ENCODE peak calls at places on chromosomes 7 and 10, in four cellular contexts. O, G, T and M are unnamed samples.

GRCh38 chr7:157612664-157613561 is 276.1 kb downstream of the DNAJB6 start:
- DNase-seq in O (no peak), G (no peak), T (no peak), M (no peak)

GRCh38 chr10:31926765-31927596 is 1.6 kb downstream of the ARHGAP12 start:
- DNase-seq in O (no peak), G (no peak), T (peak; percentile 37), M (no peak)

GRCh38 chr7:142349670-142350405 is 92.0 kb upstream of the PRSS58 start:
- DNase-seq in O (no peak), G (peak; percentile 81), T (no peak), M (no peak)

GRCh38 chr7:53229202-53229601 is 193.8 kb downstream of the POM121L12 start:
- DNase-seq in O (no peak), G (no peak), T (no peak), M (no peak)

GRCh38 chr10:110919349-110919931 is at the start of gene SHOC2:
- DNase-seq in O (no peak), G (no peak), T (peak; percentile 99), M (no peak)

GRCh38 chr10:3869036-3869435 is 84.0 kb upstream of the KLF6 start:
- DNase-seq in O (no peak), G (no peak), T (no peak), M (no peak)

GRCh38 chr10:124290095-124290795 is 128.5 kb downstream of the OAT start:
- DNase-seq in O (peak; percentile 40), G (peak; percentile 52), T (no peak), M (peak; percentile 15)

GRCh38 chr7:17681965-17682364 is 258.3 kb downstream of the SNX13 start:
- DNase-seq in O (peak; percentile 82), G (peak; percentile 32), T (no peak), M (no peak)

GRCh38 chr7:67525588-67525987 is 529.0 kb downstream of the TYW1 start:
- DNase-seq in O (no peak), G (no peak), T (peak; percentile 70), M (no peak)

DNA sequence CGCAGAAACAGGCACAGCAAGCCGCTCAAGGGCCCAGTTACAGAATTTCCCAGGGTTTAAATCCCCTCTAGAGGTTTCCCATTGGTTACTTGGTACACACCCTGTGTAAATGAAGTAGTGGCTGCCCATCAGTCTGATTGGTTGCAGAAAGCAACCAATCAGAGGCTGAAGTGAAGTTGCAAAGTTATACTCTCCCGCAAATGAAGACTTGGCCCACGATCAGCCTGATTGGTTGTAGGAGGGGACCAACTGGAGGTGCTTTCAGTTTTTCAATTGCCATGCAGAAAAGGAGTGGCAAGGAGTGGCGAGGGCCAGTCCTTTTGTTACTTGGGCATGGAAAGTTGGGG is 909.2 kb upstream of the AUTS2 start:
- DNase-seq in O (no peak), G (no peak), T (no peak), M (no peak)
- TF ChIP-seq CTCF in O (no peak), G (no peak), T (no peak), M (no peak)

GRCh38 chr7:44486001-44486400 is 4.5 kb downstream of the NUDCD3 start:
- DNase-seq in O (no peak), G (no peak), T (no peak), M (no peak)

GRCh38 chr7:44488955-44489354 is 1.5 kb downstream of the NUDCD3 start:
- DNase-seq in O (no peak), G (no peak), T (no peak), M (no peak)

GRCh38 chr7:44489955-44490350 is 505 bp downstream of the NUDCD3 start:
- DNase-seq in O (peak; percentile 52), G (peak; percentile 30), T (no peak), M (no peak)

GRCh38 chr7:44484482-44485313 is 5.8 kb downstream of the NUDCD3 start:
- DNase-seq in O (no peak), G (no peak), T (peak; percentile 43), M (no peak)

DNA sequence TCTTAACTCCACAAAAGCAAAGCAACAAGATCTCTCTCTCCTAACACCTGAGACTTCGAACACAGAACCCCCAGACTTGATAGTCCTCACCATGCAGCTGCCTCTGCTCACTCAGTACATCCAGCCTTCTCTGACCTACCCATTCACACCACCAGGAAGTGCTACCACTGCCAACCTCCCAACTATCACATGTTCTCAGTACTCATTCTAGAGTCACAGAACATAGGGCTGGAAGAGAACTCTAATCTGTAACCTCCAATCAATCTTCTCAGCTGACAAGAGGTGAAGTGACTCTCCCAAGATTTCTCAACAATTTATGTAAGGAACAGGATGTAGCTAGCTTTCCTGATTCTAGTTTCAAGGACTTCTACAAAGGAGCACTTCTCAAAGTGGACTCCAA is 3.8 kb downstream of the NUDCD3 start:
- DNase-seq in O (peak; percentile 18), G (peak; percentile 49), T (no peak), M (no peak)
- TF ChIP-seq CTCF in O (peak; percentile 8), G (no peak), T (no peak), M (no peak)

GRCh38 chr7:98294798-98295382 is 13.4 kb downstream of the BRI3 start:
- DNase-seq in O (peak; percentile 57), G (peak; percentile 72), T (peak; percentile 82), M (no peak)
- TF ChIP-seq CTCF in O (peak; percentile 64), G (peak; percentile 84), T (peak; percentile 75), M (peak; percentile 66)

GRCh38 chr7:81256991-81257390 is 338.1 kb upstream of the SEMA3C start:
- DNase-seq in O (peak; percentile 66), G (no peak), T (peak; percentile 35), M (no peak)
- TF ChIP-seq CTCF in O (peak; percentile 41), G (no peak), T (peak; percentile 38), M (peak; percentile 23)

GRCh38 chr10:119597405-119598186 is 832 bp upstream of the TIAL1 start:
- DNase-seq in O (no peak), G (no peak), T (no peak), M (no peak)

GRCh38 chr10:119596537-119597404 is at the start of gene TIAL1:
- DNase-seq in O (peak; percentile 100), G (peak; percentile 99), T (peak; percentile 100), M (peak; percentile 98)

GRCh38 chr10:119598397-119598796 is 1.6 kb upstream of the TIAL1 start:
- DNase-seq in O (no peak), G (no peak), T (no peak), M (no peak)

DNA sequence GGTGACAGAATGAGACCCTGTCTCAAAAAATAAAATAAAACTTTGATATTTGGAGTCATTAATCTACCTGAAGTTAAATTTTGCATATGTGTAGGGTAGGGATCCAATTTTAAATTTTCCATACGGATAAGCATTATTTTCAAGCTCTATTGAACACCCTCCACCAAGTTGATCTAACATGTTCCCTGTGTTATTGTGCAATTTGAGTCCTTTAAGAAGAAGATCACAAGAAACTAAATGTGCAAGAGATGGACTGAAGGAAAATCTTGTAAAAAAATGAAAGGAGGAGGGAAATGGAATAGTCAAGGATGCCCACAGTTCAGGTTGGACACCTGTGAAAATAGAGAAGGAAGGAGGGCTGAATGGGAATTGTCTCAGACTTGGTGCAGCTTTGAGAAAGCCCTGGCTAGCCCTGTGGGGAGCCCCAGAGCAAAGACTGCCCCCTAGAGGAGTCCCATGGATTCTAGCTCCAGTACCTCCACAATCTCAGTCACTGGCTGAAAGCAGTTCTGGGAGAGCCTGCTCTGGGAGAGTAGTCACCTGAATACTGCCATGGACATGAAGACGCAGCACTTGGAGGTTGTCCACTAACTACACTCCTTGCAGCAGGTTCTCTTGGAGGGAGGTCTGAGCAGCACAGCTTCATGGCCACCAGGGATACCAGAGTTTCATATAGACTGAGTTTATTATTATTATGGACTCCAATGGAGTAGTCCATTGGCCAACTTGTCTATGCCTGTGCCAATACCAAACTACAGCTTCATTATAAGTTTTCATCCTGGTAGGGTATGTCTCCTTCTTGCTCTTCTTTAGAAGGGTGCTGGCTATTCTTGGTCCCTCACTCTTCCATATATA is 5.7 kb upstream of the TIAL1 start:
- DNase-seq in O (peak; percentile 52), G (peak; percentile 56), T (peak; percentile 60), M (no peak)
- TF ChIP-seq CTCF in O (peak; percentile 76), G (peak; percentile 33), T (peak; percentile 70), M (peak; percentile 67)

GRCh38 chr10:9762966-9763656 is 1254.6 kb upstream of the CELF2 start:
- DNase-seq in O (peak; percentile 97), G (peak; percentile 78), T (no peak), M (peak; percentile 70)

DNA sequence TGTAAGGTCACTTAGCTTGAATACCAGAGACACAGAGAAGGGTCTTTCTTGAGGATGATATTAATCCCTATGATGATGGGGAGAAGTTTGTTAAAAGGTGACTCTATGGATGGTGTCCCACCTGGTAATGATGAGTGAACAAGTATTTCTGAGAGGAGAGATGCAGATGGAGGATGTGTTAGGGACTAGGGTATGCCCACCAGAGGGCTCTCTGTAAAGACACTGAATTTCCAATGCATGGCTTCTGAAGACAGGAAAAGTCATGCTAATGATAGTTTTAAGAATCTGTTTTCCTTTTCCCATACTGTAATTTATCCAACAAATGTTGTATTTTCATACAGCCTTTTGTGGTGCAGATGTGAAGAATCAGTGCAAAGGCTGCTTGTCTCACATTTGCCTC is 1250.9 kb upstream of the CELF2 start:
- DNase-seq in O (peak; percentile 19), G (no peak), T (no peak), M (no peak)
- TF ChIP-seq CTCF in O (peak; percentile 16), G (no peak), T (peak; percentile 16), M (no peak)

GRCh38 chr10:22103701-22104100 is 100.2 kb upstream of the DNAJC1 start:
- DNase-seq in O (peak; percentile 21), G (peak; percentile 34), T (no peak), M (no peak)
- TF ChIP-seq CTCF in O (peak; percentile 38), G (peak; percentile 11), T (peak; percentile 44), M (peak; percentile 4)